ENCODE peak calls at places on chromosomes 1 and 21, in four cellular contexts. A is cardiac muscle cell, D is PC-9, Z is GM23338. L is an unnamed sample.

GRCh38 chr1:182035097-182035770 is 26.3 kb downstream of the ZNF648 start:
- DNase-seq in A (no peak), Z (peak; percentile 71), D (no peak), L (no peak)

GRCh38 chr1:171188388-171189266 is 3.5 kb downstream of the FMO2 start:
- DNase-seq in Z (peak; percentile 92), A (peak; percentile 78), D (no peak), L (peak; percentile 44)

GRCh38 chr1:77100870-77101269 is 118.4 kb downstream of the PIGK start:
- DNase-seq in Z (no peak), A (no peak), D (no peak), L (no peak)

GRCh38 chr21:19181604-19182140 is 778.1 kb upstream of the TMPRSS15 start:
- DNase-seq in Z (no peak), D (no peak), A (no peak), L (no peak)

GRCh38 chr1:59703226-59703917 is 111.4 kb upstream of the HOOK1 start:
- DNase-seq in D (no peak), Z (no peak), A (no peak), L (no peak)

GRCh38 chr1:169107673-169108160 is 1.2 kb downstream of the ATP1B1 start:
- DNase-seq in D (peak; percentile 50), A (no peak), Z (no peak), L (no peak)

GRCh38 chr1:15260418-15261154 is 13.6 kb downstream of the FHAD1 start:
- DNase-seq in Z (no peak), A (no peak), D (peak; percentile 49), L (no peak)

GRCh38 chr1:2789164-2789985 is 12.1 kb downstream of the TTC34 start:
- DNase-seq in D (no peak), A (no peak), Z (peak; percentile 65), L (no peak)

GRCh38 chr1:246151796-246152434 is 355.2 kb downstream of the SMYD3 start:
- DNase-seq in A (peak; percentile 8), Z (peak; percentile 50), D (no peak), L (no peak)

GRCh38 chr1:16307222-16307621 is 45.1 kb downstream of the FBXO42 start:
- DNase-seq in Z (no peak), A (no peak), D (no peak), L (no peak)

GRCh38 chr1:228922722-228923376 is 187.6 kb downstream of the RHOU start:
- DNase-seq in D (no peak), A (no peak), Z (no peak), L (no peak)

GRCh38 chr1:235327559-235328270 is at the start of gene ARID4B:
- DNase-seq in Z (no peak), A (no peak), D (peak; percentile 44), L (no peak)

GRCh38 chr1:52746189-52746588 is 19.9 kb downstream of the ZYG11B start:
- DNase-seq in A (no peak), Z (no peak), D (no peak), L (no peak)

GRCh38 chr1:200224315-200224714 is 185.5 kb downstream of the ZNF281 start:
- DNase-seq in A (no peak), D (no peak), Z (no peak), L (no peak)

GRCh38 chr1:38038836-38039235 is 7.8 kb downstream of the POU3F1 start:
- DNase-seq in A (no peak), Z (no peak), D (no peak), L (no peak)

GRCh38 chr1:158285756-158286241 is 3.9 kb upstream of the CD1C start:
- DNase-seq in Z (no peak), D (no peak), A (no peak), L (no peak)
- H3K4me3 ChIP-seq in Z (no peak overlapping the region), D (no peak overlapping the region), A (no peak overlapping the region), L (no peak overlapping the region)

DNA sequence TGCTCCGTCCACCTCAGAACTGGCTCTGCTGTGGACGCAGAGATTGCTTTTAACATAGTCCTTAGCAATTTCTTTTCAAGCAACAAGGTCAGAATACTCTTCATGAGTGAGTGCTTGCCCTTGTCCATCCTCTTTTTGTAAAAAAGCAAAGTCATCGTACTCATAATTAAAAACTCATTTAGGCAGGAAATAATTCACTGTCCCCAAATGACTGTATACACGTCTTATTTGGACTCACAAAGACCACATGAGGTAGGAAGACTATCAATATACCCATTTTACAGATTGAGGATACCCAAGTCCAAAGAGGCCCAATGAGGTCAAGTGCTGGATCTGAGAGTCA is 13.2 kb downstream of the ITPKB start:
- DNase-seq in D (no peak), A (no peak), Z (no peak), L (no peak)
- H3K27ac ChIP-seq in D (no peak overlapping the region), A (no peak overlapping the region), Z (no peak overlapping the region), L (no peak overlapping the region)

GRCh38 chr1:151309851-151310323 is 17.3 kb downstream of the PI4KB start:
- DNase-seq in D (no peak), Z (peak; percentile 68), A (no peak), L (no peak)
- H3K36me3 ChIP-seq in D (peaks cover 9% of the 10 kb centered on the region), Z (peaks cover 27% of the 10 kb centered on the region), A (peaks cover 38% of the 10 kb centered on the region), L (peaks cover 83% of the 10 kb centered on the region)

GRCh38 chr21:41739936-41740335 is 26.9 kb downstream of the RIPK4 start:
- DNase-seq in A (no peak), Z (no peak), D (peak; percentile 28), L (no peak)

GRCh38 chr21:41737656-41738324 is 29.1 kb downstream of the RIPK4 start:
- DNase-seq in A (no peak), Z (no peak), D (no peak), L (no peak)

GRCh38 chr21:41740604-41741252 is 26.1 kb downstream of the RIPK4 start:
- DNase-seq in Z (no peak), A (no peak), D (no peak), L (no peak)

GRCh38 chr21:41741253-41742072 is 25.4 kb downstream of the RIPK4 start:
- DNase-seq in A (no peak), Z (no peak), D (no peak), L (no peak)

GRCh38 chr21:41739011-41739410 is 27.8 kb downstream of the RIPK4 start:
- DNase-seq in Z (no peak), A (no peak), D (no peak), L (no peak)
- H3K4me3 ChIP-seq in Z (no peak overlapping the region), A (no peak overlapping the region), D (no peak overlapping the region), L (no peak overlapping the region)

L was measured in CD8-positive, alpha-beta memory T cell.